ENCODE peak calls at places on chromosomes 5 and 9, in eight cellular contexts. One of them, this sample, is unnamed.

GRCh38 chr9:14313378-14313940 is 482 bp downstream of the NFIB start:
- DNase-seq in mesenchymal stem cell: peak
- DNase-seq in CD8-positive, alpha-beta T cell: no peak
- DNase-seq in T-helper 1 cell: no peak
- DNase-seq in hypothalamus: no peak
- DNase-seq in GDM1: no peak
- DNase-seq in heart left ventricle: no peak
- DNase-seq in COR-L47: peak
- DNase-seq in this sample: no peak

GRCh38 chr5:157528036-157528632 is 47.4 kb downstream of the ADAM19 start:
- DNase-seq in mesenchymal stem cell: peak
- DNase-seq in CD8-positive, alpha-beta T cell: no peak
- DNase-seq in T-helper 1 cell: no peak
- DNase-seq in hypothalamus: no peak
- DNase-seq in GDM1: no peak
- DNase-seq in heart left ventricle: no peak
- DNase-seq in COR-L47: no peak
- DNase-seq in this sample: no peak

GRCh38 chr9:133144142-133144886 is 19.4 kb downstream of the GBGT1 start:
- DNase-seq in mesenchymal stem cell: peak
- DNase-seq in CD8-positive, alpha-beta T cell: peak
- DNase-seq in T-helper 1 cell: peak
- DNase-seq in hypothalamus: peak
- DNase-seq in GDM1: peak
- DNase-seq in heart left ventricle: peak
- DNase-seq in COR-L47: peak
- DNase-seq in this sample: peak

GRCh38 chr9:111572945-111573604 is 26.4 kb downstream of the PTGR1 start:
- DNase-seq in mesenchymal stem cell: peak
- DNase-seq in CD8-positive, alpha-beta T cell: no peak
- DNase-seq in T-helper 1 cell: no peak
- DNase-seq in hypothalamus: no peak
- DNase-seq in GDM1: no peak
- DNase-seq in heart left ventricle: peak
- DNase-seq in COR-L47: peak
- DNase-seq in this sample: no peak

GRCh38 chr5:952597-953271 is 55.9 kb upstream of the NKD2 start:
- DNase-seq in mesenchymal stem cell: no peak
- DNase-seq in CD8-positive, alpha-beta T cell: no peak
- DNase-seq in T-helper 1 cell: no peak
- DNase-seq in hypothalamus: no peak
- DNase-seq in GDM1: no peak
- DNase-seq in heart left ventricle: no peak
- DNase-seq in COR-L47: no peak
- DNase-seq in this sample: no peak

GRCh38 chr9:135561391-135562234 is at the start of gene PAEP:
- DNase-seq in mesenchymal stem cell: no peak
- DNase-seq in CD8-positive, alpha-beta T cell: no peak
- DNase-seq in T-helper 1 cell: no peak
- DNase-seq in hypothalamus: no peak
- DNase-seq in GDM1: no peak
- DNase-seq in heart left ventricle: no peak
- DNase-seq in COR-L47: no peak
- DNase-seq in this sample: no peak

GRCh38 chr9:123109540-123110279 is 76.2 kb downstream of the GPR21 start:
- DNase-seq in mesenchymal stem cell: no peak
- DNase-seq in CD8-positive, alpha-beta T cell: no peak
- DNase-seq in T-helper 1 cell: no peak
- DNase-seq in hypothalamus: no peak
- DNase-seq in GDM1: no peak
- DNase-seq in heart left ventricle: no peak
- DNase-seq in COR-L47: no peak
- DNase-seq in this sample: no peak

GRCh38 chr5:9042241-9042640 is 503.6 kb downstream of the SEMA5A start:
- DNase-seq in mesenchymal stem cell: no peak
- DNase-seq in CD8-positive, alpha-beta T cell: no peak
- DNase-seq in T-helper 1 cell: no peak
- DNase-seq in hypothalamus: no peak
- DNase-seq in GDM1: no peak
- DNase-seq in heart left ventricle: no peak
- DNase-seq in COR-L47: no peak
- DNase-seq in this sample: no peak

GRCh38 chr5:125560476-125561225 is 814.2 kb upstream of the ZNF608 start:
- DNase-seq in mesenchymal stem cell: peak
- DNase-seq in CD8-positive, alpha-beta T cell: no peak
- DNase-seq in T-helper 1 cell: no peak
- DNase-seq in hypothalamus: no peak
- DNase-seq in GDM1: no peak
- DNase-seq in heart left ventricle: no peak
- DNase-seq in COR-L47: no peak
- DNase-seq in this sample: no peak

GRCh38 chr5:174571662-174572397 is 152.6 kb upstream of the MSX2 start:
- DNase-seq in mesenchymal stem cell: peak
- DNase-seq in CD8-positive, alpha-beta T cell: no peak
- DNase-seq in T-helper 1 cell: no peak
- DNase-seq in hypothalamus: no peak
- DNase-seq in GDM1: no peak
- DNase-seq in heart left ventricle: peak
- DNase-seq in COR-L47: peak
- DNase-seq in this sample: peak

GRCh38 chr5:21776466-21776865 is 1076.7 kb downstream of the CDH12 start:
- DNase-seq in mesenchymal stem cell: no peak
- DNase-seq in CD8-positive, alpha-beta T cell: no peak
- DNase-seq in T-helper 1 cell: no peak
- DNase-seq in hypothalamus: no peak
- DNase-seq in GDM1: no peak
- DNase-seq in heart left ventricle: no peak
- DNase-seq in COR-L47: no peak
- DNase-seq in this sample: no peak

GRCh38 chr9:34157898-34158297 is 20.9 kb upstream of the UBAP1 start:
- DNase-seq in mesenchymal stem cell: no peak
- DNase-seq in CD8-positive, alpha-beta T cell: no peak
- DNase-seq in T-helper 1 cell: no peak
- DNase-seq in hypothalamus: no peak
- DNase-seq in GDM1: no peak
- DNase-seq in heart left ventricle: no peak
- DNase-seq in COR-L47: no peak
- DNase-seq in this sample: no peak

GRCh38 chr5:89582768-89583339 is 699.9 kb upstream of the MEF2C start:
- DNase-seq in mesenchymal stem cell: no peak
- DNase-seq in CD8-positive, alpha-beta T cell: no peak
- DNase-seq in T-helper 1 cell: no peak
- DNase-seq in hypothalamus: no peak
- DNase-seq in GDM1: no peak
- DNase-seq in heart left ventricle: no peak
- DNase-seq in COR-L47: no peak
- DNase-seq in this sample: no peak

This sample was measured in ascending aorta.